ENCODE peak calls at places on chromosome 19, in six cellular contexts. J is Caco-2; T is CD4-positive, CD25-positive, alpha-beta regulatory T cell; L is neuronal stem cell; F is heart left ventricle; N is left ventricle myocardium inferior. D is an unnamed sample.
A peak's percentile ranks its signal among the peaks of the same experiment; 100 is the strongest.

GRCh38 chr19:29967623-29968022 is 25.6 kb downstream of the URI1 start:
- DNase-seq in J (no peak), T (no peak), L (no peak), F (no peak), N (no peak), D (no peak)

GRCh38 chr19:7255631-7256030 is 38.6 kb downstream of the INSR start:
- DNase-seq in J (no peak), T (no peak), L (no peak), F (no peak), N (no peak), D (no peak)

GRCh38 chr19:35908977-35909683 is 1.0 kb upstream of the TYROBP start:
- DNase-seq in J (no peak), T (no peak), L (no peak), F (peak; percentile 85), N (peak; percentile 77), D (peak; percentile 51)

GRCh38 chr19:51695088-51695487 is 2.0 kb downstream of the SPACA6 start:
- DNase-seq in J (no peak), T (no peak), L (no peak), F (no peak), N (no peak), D (peak; percentile 27)

GRCh38 chr19:42596391-42597071 is 1.8 kb upstream of the CEACAM8 start:
- DNase-seq in J (peak; percentile 69), T (peak; percentile 11), L (peak; percentile 33), F (peak; percentile 30), N (no peak), D (peak; percentile 58)

GRCh38 chr19:3146677-3147100 is 10.9 kb downstream of the GNA15 start:
- DNase-seq in J (peak; percentile 56), T (peak; percentile 43), L (no peak), F (no peak), N (no peak), D (peak; percentile 77)

GRCh38 chr19:35030257-35031071 is at the start of gene SCN1B:
- DNase-seq in J (peak; percentile 83), T (no peak), L (peak; percentile 56), F (peak; percentile 74), N (peak; percentile 65), D (peak; percentile 99)

GRCh38 chr19:1408300-1409203 is 1.2 kb downstream of the DAZAP1 start:
- DNase-seq in J (peak; percentile 38), T (peak; percentile 65), L (peak; percentile 35), F (peak; percentile 59), N (peak; percentile 59), D (peak; percentile 93)

GRCh38 chr19:48625891-48626327 is 6.6 kb downstream of the SPHK2 start:
- DNase-seq in J (no peak), T (no peak), L (no peak), F (peak; percentile 41), N (no peak), D (no peak)

GRCh38 chr19:5321851-5322681 is 18.5 kb downstream of the PTPRS start:
- DNase-seq in J (no peak), T (no peak), L (no peak), F (peak; percentile 13), N (no peak), D (peak; percentile 84)

GRCh38 chr19:42420055-42420544 is 7.1 kb downstream of the LIPE start:
- DNase-seq in J (peak; percentile 81), T (peak; percentile 78), L (no peak), F (peak; percentile 36), N (no peak), D (peak; percentile 94)

GRCh38 chr19:46931197-46931596 is 70.4 kb downstream of the ARHGAP35 start:
- DNase-seq in J (no peak), T (no peak), L (no peak), F (no peak), N (no peak), D (no peak)

GRCh38 chr19:16078759-16079707 is 2.7 kb downstream of the TPM4 start:
- DNase-seq in J (no peak), T (peak; percentile 87), L (no peak), F (peak; percentile 80), N (peak; percentile 65), D (peak; percentile 93)

GRCh38 chr19:13726323-13726722 is 38.0 kb upstream of the MRI1 start:
- DNase-seq in J (no peak), T (no peak), L (no peak), F (no peak), N (no peak), D (peak; percentile 39)

GRCh38 chr19:17242431-17243208 is 3.1 kb downstream of the NR2F6 start:
- DNase-seq in J (no peak), T (no peak), L (no peak), F (no peak), N (no peak), D (peak; percentile 89)

GRCh38 chr19:33391631-33392249 is 18.2 kb downstream of the CEBPG start:
- DNase-seq in J (no peak), T (no peak), L (no peak), F (peak; percentile 17), N (no peak), D (peak; percentile 85)

GRCh38 chr19:47660435-47660832 is 51.5 kb downstream of the BICRA start:
- DNase-seq in J (peak; percentile 77), T (no peak), L (no peak), F (no peak), N (no peak), D (no peak)

GRCh38 chr19:1825909-1826556 is 14.0 kb upstream of the ATP8B3 start:
- DNase-seq in J (peak; percentile 85), T (peak; percentile 75), L (peak; percentile 84), F (peak; percentile 77), N (peak; percentile 66), D (peak; percentile 100)

GRCh38 chr19:57813919-57814504 is 701 bp downstream of the ZNF552 start:
- DNase-seq in J (peak; percentile 76), T (no peak), L (no peak), F (no peak), N (no peak), D (no peak)

GRCh38 chr19:1616875-1617274 is 11.6 kb upstream of the UQCR11 start:
- DNase-seq in J (no peak), T (no peak), L (no peak), F (no peak), N (no peak), D (no peak)

GRCh38 chr19:54160182-54160811 is 776 bp upstream of the LENG1 start:
- DNase-seq in J (no peak), T (no peak), L (no peak), F (no peak), N (no peak), D (no peak)
- H3K4me1 ChIP-seq in J (peaks cover 24% of the 10 kb centered on the region), T (peaks cover 54% of the 10 kb centered on the region), L (peaks cover 14% of the 10 kb centered on the region), F (peaks cover 4% of the 10 kb centered on the region), N (peaks cover 42% of the 10 kb centered on the region), D (peaks cover 21% of the 10 kb centered on the region)

GRCh38 chr19:19214892-19215291 is 3.1 kb downstream of the NCAN start:
- DNase-seq in J (peak; percentile 83), T (no peak), L (peak; percentile 82), F (no peak), N (no peak), D (peak; percentile 88)

GRCh38 chr19:19213822-19214558 is 2.2 kb downstream of the NCAN start:
- DNase-seq in J (no peak), T (no peak), L (no peak), F (no peak), N (no peak), D (peak; percentile 49)

GRCh38 chr19:19218911-19219310 is 7.2 kb downstream of the NCAN start:
- DNase-seq in J (no peak), T (no peak), L (no peak), F (no peak), N (no peak), D (peak; percentile 68)

GRCh38 chr19:19215792-19216191 is 4.0 kb downstream of the NCAN start:
- DNase-seq in J (no peak), T (no peak), L (no peak), F (no peak), N (no peak), D (peak; percentile 10)

GRCh38 chr19:19217110-19217509 is 5.4 kb downstream of the NCAN start:
- DNase-seq in J (peak; percentile 55), T (no peak), L (no peak), F (no peak), N (no peak), D (peak; percentile 15)
- H3K27me3 ChIP-seq in J (no peaks in the 10 kb centered on the region), T (peaks cover 10% of the 10 kb centered on the region), L (no peaks in the 10 kb centered on the region), F (peaks cover 11% of the 10 kb centered on the region), N (peaks cover 88% of the 10 kb centered on the region), D (peaks cover 15% of the 10 kb centered on the region)

GRCh38 chr19:39251081-39251480 is 2.4 kb upstream of the IFNL4 start:
- DNase-seq in J (no peak), T (no peak), L (no peak), F (no peak), N (no peak), D (no peak)
- H3K4me1 ChIP-seq in J (peaks cover 42% of the 10 kb centered on the region), T (peaks cover 9% of the 10 kb centered on the region), L (peaks cover 2% of the 10 kb centered on the region), F (no peaks in the 10 kb centered on the region), N (peaks cover 14% of the 10 kb centered on the region), D (no peaks in the 10 kb centered on the region)

GRCh38 chr19:44600466-44600865 is 12.9 kb upstream of the IGSF23 start:
- DNase-seq in J (no peak), T (no peak), L (no peak), F (no peak), N (no peak), D (no peak)

GRCh38 chr19:44596428-44597130 is 16.8 kb upstream of the IGSF23 start:
- DNase-seq in J (peak; percentile 80), T (no peak), L (no peak), F (no peak), N (no peak), D (no peak)

GRCh38 chr19:44597131-44597491 is 16.3 kb upstream of the IGSF23 start:
- DNase-seq in J (no peak), T (no peak), L (no peak), F (no peak), N (no peak), D (no peak)

GRCh38 chr19:44598880-44599279 is 14.5 kb upstream of the IGSF23 start:
- DNase-seq in J (no peak), T (no peak), L (no peak), F (no peak), N (no peak), D (no peak)

GRCh38 chr19:44598355-44598754 is 15.0 kb upstream of the IGSF23 start:
- DNase-seq in J (no peak), T (no peak), L (no peak), F (no peak), N (no peak), D (no peak)
- H3K27me3 ChIP-seq in J (no peaks in the 10 kb centered on the region), T (no peaks in the 10 kb centered on the region), L (peaks cover 25% of the 10 kb centered on the region), F (no peaks in the 10 kb centered on the region), N (peaks cover 4% of the 10 kb centered on the region), D (no peaks in the 10 kb centered on the region)